ENCODE peak calls at places on chromosomes 4 and X, in eight cellular contexts. D is fibroblast of pulmonary artery, P is adipocyte, S is amniotic stem cell, A is body of pancreas, V is GM04503, L is HL-60, E is RKO. C is an unnamed sample.

GRCh38 chrX:39969099-39969825 is 128.5 kb downstream of the BCOR start:
- DNase-seq in V (no peak), L (no peak), P (no peak), S (no peak), A (peak; percentile 12), E (no peak), D (no peak), C (peak; percentile 16)

GRCh38 chrX:26253526-26253925 is 37.6 kb downstream of the MAGEB5 start:
- DNase-seq in L (no peak), P (no peak), D (no peak), S (no peak), E (no peak), V (no peak), A (no peak), C (no peak)

GRCh38 chrX:39220952-39221351 is 419.7 kb downstream of the MID1IP1 start:
- DNase-seq in P (no peak), D (no peak), A (no peak), E (no peak), L (no peak), S (no peak), V (no peak), C (no peak)

GRCh38 chr4:85905761-85906160 is 430.8 kb downstream of the ARHGAP24 start:
- DNase-seq in V (no peak), S (no peak), E (no peak), P (no peak), A (no peak), L (no peak), D (no peak), C (no peak)

GRCh38 chrX:95318882-95319281 is 1365.8 kb upstream of the DIAPH2 start:
- DNase-seq in D (no peak), S (no peak), E (peak; percentile 27), P (no peak), V (no peak), A (no peak), L (peak; percentile 2), C (no peak)

GRCh38 chrX:131762802-131763234 is 218.9 kb downstream of the OR13H1 start:
- DNase-seq in A (peak; percentile 72), P (peak; percentile 79), E (no peak), D (no peak), V (no peak), L (peak; percentile 68), S (peak; percentile 49), C (no peak)

GRCh38 chrX:148958896-148959295 is 458.5 kb downstream of the AFF2 start:
- DNase-seq in V (no peak), P (no peak), E (no peak), A (no peak), D (no peak), S (no peak), L (no peak), C (no peak)

GRCh38 chr4:55258152-55258863 is 87.7 kb upstream of the SRD5A3 start:
- DNase-seq in E (peak; percentile 19), P (no peak), A (no peak), D (peak; percentile 61), L (no peak), S (no peak), V (no peak), C (no peak)

GRCh38 chr4:8009710-8010534 is 70.3 kb upstream of the AFAP1 start:
- DNase-seq in L (no peak), S (no peak), V (no peak), E (no peak), A (peak; percentile 60), D (no peak), P (no peak), C (no peak)

GRCh38 chrX:153774576-153775292 is 6.1 kb upstream of the SRPK3 start:
- DNase-seq in D (no peak), E (no peak), L (no peak), S (no peak), P (no peak), A (peak; percentile 5), V (no peak), C (no peak)

GRCh38 chr4:68249434-68249833 is 3.9 kb upstream of the TMPRSS11B start:
- DNase-seq in D (peak; percentile 4), V (no peak), L (no peak), P (no peak), A (no peak), S (no peak), E (no peak), C (no peak)

GRCh38 chrX:65014230-65014629 is 38.0 kb upstream of the ZC4H2 start:
- DNase-seq in A (no peak), L (no peak), E (no peak), S (no peak), P (no peak), D (no peak), V (no peak), C (no peak)

GRCh38 chr4:61533140-61533539 is 333.0 kb downstream of the ADGRL3 start:
- DNase-seq in S (no peak), V (no peak), L (no peak), P (no peak), D (peak; percentile 52), A (no peak), E (peak; percentile 31), C (no peak)

GRCh38 chr4:96009720-96010119 is 169.8 kb downstream of the PDHA2 start:
- DNase-seq in P (peak; percentile 36), E (peak; percentile 17), L (no peak), S (no peak), D (peak; percentile 82), A (no peak), V (no peak), C (peak; percentile 81)

GRCh38 chr4:10783351-10783750 is 98.8 kb upstream of the CLNK start:
- DNase-seq in L (no peak), P (peak; percentile 58), E (no peak), A (no peak), V (no peak), S (peak; percentile 8), D (peak; percentile 68), C (peak; percentile 76)

GRCh38 chr4:54232151-54232688 is 3.1 kb downstream of the PDGFRA start:
- DNase-seq in S (no peak), D (no peak), E (no peak), L (no peak), P (peak; percentile 44), A (no peak), V (no peak), C (peak; percentile 30)

GRCh38 chr4:3346146-3346545 is 53.3 kb downstream of the RGS12 start:
- DNase-seq in E (peak; percentile 71), V (no peak), P (peak; percentile 97), D (peak; percentile 90), S (peak; percentile 65), L (peak; percentile 77), A (peak; percentile 69), C (peak; percentile 92)

GRCh38 chr4:143514432-143514831 is 930 bp downstream of the SMARCA5 start:
- DNase-seq in P (peak; percentile 78), L (peak; percentile 41), A (peak; percentile 46), V (peak; percentile 12), S (no peak), D (peak; percentile 62), E (peak; percentile 57), C (peak; percentile 61)

GRCh38 chr4:7597281-7597680 is 162.6 kb upstream of the PSAPL1 start:
- DNase-seq in P (no peak), S (no peak), L (peak; percentile 17), V (no peak), A (no peak), D (no peak), E (no peak), C (no peak)

GRCh38 chr4:76055005-76055404 is 19.1 kb upstream of the CXCL11 start:
- DNase-seq in D (no peak), L (no peak), S (no peak), E (no peak), A (no peak), V (no peak), P (no peak), C (no peak)

GRCh38 chrX:15785176-15785735 is 5.0 kb upstream of the ZRSR2 start:
- DNase-seq in L (peak; percentile 52), P (no peak), A (no peak), E (no peak), D (no peak), V (no peak), S (no peak), C (no peak)

GRCh38 chrX:118208476-118208875 is 91.9 kb upstream of the KLHL13 start:
- DNase-seq in A (no peak), V (no peak), D (no peak), P (no peak), L (no peak), S (no peak), E (no peak), C (no peak)

GRCh38 chr4:25813705-25814104 is 49.1 kb downstream of the SEL1L3 start:
- DNase-seq in P (peak; percentile 61), L (no peak), S (no peak), E (no peak), V (peak; percentile 58), D (peak; percentile 79), A (peak; percentile 34), C (peak; percentile 81)

GRCh38 chrX:132810964-132811712 is 147.3 kb downstream of the HS6ST2 start:
- DNase-seq in P (no peak), D (no peak), S (no peak), V (no peak), A (no peak), E (no peak), L (no peak), C (no peak)

GRCh38 chr4:54322817-54323417 is 93.8 kb downstream of the PDGFRA start:
- DNase-seq in S (peak; percentile 61), A (peak; percentile 79), V (peak; percentile 10), P (peak; percentile 88), D (peak; percentile 73), E (peak; percentile 70), L (peak; percentile 57), C (peak; percentile 80)

GRCh38 chr4:108030332-108030731 is 40.6 kb downstream of the HADH start:
- DNase-seq in D (peak; percentile 77), A (peak; percentile 53), L (peak; percentile 49), V (peak; percentile 44), E (peak; percentile 46), P (peak; percentile 76), S (no peak), C (peak; percentile 89)

GRCh38 chr4:173532725-173533511 is 2.9 kb upstream of the HAND2 start:
- DNase-seq in S (no peak), P (no peak), D (no peak), V (no peak), A (no peak), E (no peak), L (no peak), C (no peak)

GRCh38 chr4:116358633-116359222 is 726.6 kb downstream of the TRAM1L1 start:
- DNase-seq in D (peak; percentile 65), L (peak; percentile 76), A (peak; percentile 81), S (peak; percentile 13), P (peak; percentile 85), V (peak; percentile 11), E (no peak), C (peak; percentile 83)

C was measured in choroid plexus epithelial cell.